ENCODE peak calls at places on chromosomes 5 and 9, in four cellular contexts. V, M, E and T are unnamed samples. For H3K4me1, the result is how much of the 10 kb centered on the place peaks cover.

GRCh38 chr5:57338068-57338848 is 144.4 kb downstream of the ACTBL2 start:
- DNase-seq in V (no peak), M (peak), E (no peak), T (peak)

GRCh38 chr5:176675676-176676360 is 28.5 kb downstream of the TSPAN17 start:
- DNase-seq in V (no peak), M (peak), E (no peak), T (no peak)

GRCh38 chr5:122844136-122844915 is 1.1 kb upstream of the SNX24 start:
- DNase-seq in V (no peak), M (peak), E (no peak), T (no peak)

GRCh38 chr5:106097308-106097707 is 1573.4 kb downstream of the EFNA5 start:
- DNase-seq in V (peak), M (no peak), E (no peak), T (no peak)

GRCh38 chr5:40150896-40151295 is 528.8 kb upstream of the PTGER4 start:
- DNase-seq in V (peak), M (no peak), E (no peak), T (no peak)

GRCh38 chr5:108801301-108801700 is 53.6 kb downstream of the FER start:
- DNase-seq in V (no peak), M (no peak), E (no peak), T (no peak)

GRCh38 chr5:122154491-122154890 is 25.1 kb downstream of the ZNF474 start:
- DNase-seq in V (peak), M (no peak), E (no peak), T (no peak)

GRCh38 chr9:87201316-87201715 is 254.0 kb upstream of the GAS1 start:
- DNase-seq in V (peak), M (no peak), E (no peak), T (no peak)

GRCh38 chr9:88766778-88767503 is 224.3 kb upstream of the S1PR3 start:
- DNase-seq in V (peak), M (no peak), E (no peak), T (no peak)

GRCh38 chr5:102090770-102091169 is 205.3 kb downstream of the SLCO4C1 start:
- DNase-seq in V (no peak), M (peak), E (no peak), T (peak)

GRCh38 chr9:37852222-37852621 is 51.6 kb downstream of the DCAF10 start:
- DNase-seq in V (no peak), M (no peak), E (no peak), T (no peak)

GRCh38 chr5:91928751-91929521 is 545.8 kb upstream of the ARRDC3 start:
- DNase-seq in V (peak), M (no peak), E (no peak), T (no peak)

GRCh38 chr5:177496111-177497010 is 1.0 kb downstream of the PDLIM7 start:
- DNase-seq in V (peak), M (peak), E (peak), T (peak)

GRCh38 chr5:99807346-99807745 is 727.8 kb upstream of the FAM174A start:
- DNase-seq in V (no peak), M (no peak), E (no peak), T (no peak)

GRCh38 chr5:31095796-31096195 is 97.7 kb upstream of the CDH6 start:
- DNase-seq in V (peak), M (no peak), E (no peak), T (no peak)

GRCh38 chr5:76542887-76543690 is 80.1 kb downstream of the F2RL2 start:
- DNase-seq in V (peak), M (no peak), E (no peak), T (no peak)

GRCh38 chr5:94433393-94434149 is 184.8 kb downstream of the KIAA0825 start:
- DNase-seq in V (peak), M (no peak), E (no peak), T (no peak)

GRCh38 chr9:34810187-34810524 is 100.2 kb upstream of the CCL21 start:
- DNase-seq in V (no peak), M (no peak), E (no peak), T (no peak)

DNA sequence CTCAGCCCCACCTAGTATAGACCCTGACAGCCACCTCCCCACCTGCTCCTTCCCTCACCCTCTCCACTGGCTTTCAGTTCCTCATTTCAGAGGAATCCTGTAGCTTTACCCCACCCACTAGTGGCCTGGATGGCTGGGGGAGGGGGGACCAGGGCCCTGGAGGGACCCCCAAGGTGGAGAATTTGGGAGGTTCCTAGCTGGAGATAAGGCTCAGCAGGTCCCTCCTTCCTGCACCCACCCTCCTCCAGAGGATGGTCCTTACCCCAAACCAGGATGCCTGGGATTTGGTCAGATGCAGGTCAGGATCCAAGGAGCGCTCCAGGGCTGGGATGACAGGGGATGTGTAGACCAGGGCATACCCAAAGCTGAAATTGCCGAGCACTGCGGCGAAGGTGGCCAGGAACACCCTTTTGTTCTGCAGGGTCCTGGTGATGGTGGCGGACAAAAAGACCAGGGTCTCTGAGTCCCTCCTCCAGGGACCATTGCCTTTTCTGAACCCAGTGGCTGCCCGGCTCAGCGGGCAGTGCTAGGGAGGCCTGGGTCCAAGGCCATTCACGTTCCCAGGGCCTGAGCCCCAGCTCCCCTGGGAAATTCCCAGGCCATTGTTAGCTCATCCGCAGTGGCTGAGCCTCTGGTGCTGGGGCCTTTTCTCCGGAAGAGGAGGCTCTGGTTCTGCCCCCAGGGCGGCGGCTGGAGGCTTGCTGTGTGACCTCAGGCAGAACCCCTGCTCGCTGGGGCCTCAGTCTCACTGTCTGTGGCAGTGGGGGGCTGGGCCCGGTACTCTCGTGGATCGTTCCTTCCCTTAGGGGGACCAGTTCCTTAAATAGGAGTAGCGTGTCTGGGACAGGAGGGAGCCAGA is 678 bp downstream of the SLC2A6 start:
- DNase-seq in V (peak), M (peak), E (peak), T (peak)
- H3K4me1 ChIP-seq in V (under half), M (under half), E (under half), T (under half)

DNA sequence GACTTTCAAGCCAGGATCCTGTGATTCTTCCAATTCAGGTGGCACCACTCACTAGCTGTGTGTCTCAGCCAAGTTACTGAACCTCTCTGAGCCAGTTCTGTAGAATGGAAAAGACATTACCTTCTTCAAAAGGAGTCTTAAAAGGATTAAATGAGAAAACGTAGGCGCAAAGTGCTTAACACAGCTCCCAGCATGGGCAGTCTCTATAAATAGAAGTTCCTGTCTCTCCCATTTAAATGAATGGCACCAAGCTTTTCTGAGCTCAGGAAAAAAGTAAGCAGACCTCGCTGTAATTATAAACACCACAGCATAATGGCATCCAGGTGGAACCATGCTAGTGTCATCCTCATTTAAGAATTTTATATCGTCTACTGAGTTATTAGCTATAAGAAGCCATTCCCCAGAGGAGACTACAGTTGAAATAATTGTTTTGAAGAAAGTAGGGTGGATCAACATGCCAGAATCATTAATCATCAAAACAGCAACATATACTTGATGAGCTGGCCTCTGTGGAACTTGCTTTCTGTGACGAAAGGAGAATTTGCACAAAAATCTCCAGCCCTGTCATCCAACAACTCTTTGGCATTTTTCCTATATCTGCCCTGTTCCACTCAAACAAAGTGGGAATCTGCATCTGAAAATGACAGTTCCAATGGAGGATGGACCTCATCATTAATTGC is 188.9 kb downstream of the SPOCK1 start:
- DNase-seq in V (peak), M (no peak), E (no peak), T (no peak)
- H3K4me1 ChIP-seq in V (under half), M (under half), E (under half), T (under half)

GRCh38 chr9:121305269-121305994 is 37.5 kb downstream of the GSN start:
- DNase-seq in V (no peak), M (no peak), E (peak), T (no peak)
- H3K4me1 ChIP-seq in V (under half), M (under half), E (half or more), T (under half)

GRCh38 chr5:87188411-87188810 is 79.3 kb upstream of the RASA1 start:
- DNase-seq in V (no peak), M (no peak), E (no peak), T (no peak)
- H3K4me1 ChIP-seq in V (under half), M (under half), E (under half), T (under half)

GRCh38 chr9:133857639-133858038 is 119.5 kb upstream of the SARDH start:
- DNase-seq in V (no peak), M (no peak), E (no peak), T (no peak)

GRCh38 chr9:133855802-133856592 is 117.8 kb upstream of the SARDH start:
- DNase-seq in V (peak), M (no peak), E (no peak), T (no peak)

GRCh38 chr9:133856798-133857197 is 118.6 kb upstream of the SARDH start:
- DNase-seq in V (no peak), M (no peak), E (no peak), T (no peak)

GRCh38 chr9:133861103-133861502 is 123.0 kb upstream of the SARDH start:
- DNase-seq in V (no peak), M (no peak), E (no peak), T (peak)

DNA sequence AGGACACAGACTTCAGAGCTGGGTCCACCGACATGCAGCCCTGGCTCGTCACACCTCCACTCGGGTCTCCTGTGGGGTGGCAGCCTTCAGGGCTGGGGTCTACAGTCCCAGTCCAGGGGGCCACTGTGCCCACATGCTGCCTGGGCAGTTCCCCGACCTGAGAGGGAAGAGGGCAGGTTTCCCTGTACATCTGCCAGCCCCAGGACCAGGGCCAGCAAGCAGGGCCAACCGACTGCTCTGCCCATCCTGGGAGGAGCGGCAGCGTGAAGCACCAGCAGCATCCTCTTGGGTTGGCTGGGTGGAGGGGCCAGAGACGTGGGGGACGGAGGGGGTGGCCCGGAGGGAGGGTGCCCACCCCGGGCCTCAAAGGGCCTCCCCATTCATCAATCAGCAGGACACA is 120.6 kb upstream of the SARDH start:
- DNase-seq in V (no peak), M (no peak), E (no peak), T (no peak)
- H3K4me1 ChIP-seq in V (under half), M (under half), E (under half), T (under half)

GRCh38 chr5:16140417-16140816 is 39.2 kb downstream of the MARCHF11 start:
- DNase-seq in V (no peak), M (no peak), E (no peak), T (no peak)

GRCh38 chr5:16144416-16144815 is 35.2 kb downstream of the MARCHF11 start:
- DNase-seq in V (no peak), M (no peak), E (no peak), T (no peak)

GRCh38 chr5:16147179-16147900 is 32.3 kb downstream of the MARCHF11 start:
- DNase-seq in V (no peak), M (no peak), E (no peak), T (no peak)

GRCh38 chr5:16140944-16141343 is 38.6 kb downstream of the MARCHF11 start:
- DNase-seq in V (no peak), M (no peak), E (no peak), T (no peak)

GRCh38 chr5:16143361-16144049 is 36.1 kb downstream of the MARCHF11 start:
- DNase-seq in V (no peak), M (no peak), E (no peak), T (no peak)
- H3K4me1 ChIP-seq in V (under half), M (under half), E (half or more), T (under half)

DNA sequence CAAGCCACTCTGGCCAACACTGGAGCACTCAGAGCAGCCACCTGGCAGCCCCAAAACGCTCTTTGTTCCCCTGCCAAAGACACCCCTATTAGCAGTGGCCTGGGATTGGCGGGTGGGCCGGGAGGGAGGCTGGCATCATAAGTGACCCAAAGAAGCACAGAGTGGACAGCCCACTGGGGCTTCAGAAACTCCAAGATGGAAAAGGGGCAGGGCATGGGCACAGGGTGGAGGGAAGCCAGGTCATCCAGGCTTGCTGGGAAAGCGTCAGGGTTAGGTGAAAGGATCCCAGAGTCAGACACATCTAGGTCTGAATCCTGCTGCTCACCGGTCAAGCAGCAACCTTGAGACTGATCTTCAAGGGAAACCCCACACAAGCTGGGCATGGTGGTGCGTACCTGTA is 14.8 kb downstream of the EEIG1 start:
- DNase-seq in V (no peak), M (no peak), E (no peak), T (peak)
- H3K4me1 ChIP-seq in V (half or more), M (half or more), E (half or more), T (half or more)

GRCh38 chr9:107243757-107244156 is 39.3 kb upstream of the RAD23B start:
- DNase-seq in V (peak), M (peak), E (no peak), T (no peak)
- H3K4me1 ChIP-seq in V (under half), M (under half), E (under half), T (under half)

GRCh38 chr9:95088421-95089161 is 228.9 kb downstream of the FANCC start:
- DNase-seq in V (no peak), M (no peak), E (no peak), T (no peak)
- H3K4me1 ChIP-seq in V (under half), M (under half), E (half or more), T (under half)